ENCODE peak calls at places on chromosome 5, in eight cellular contexts. One of them, this sample, is unnamed.

GRCh38 chr5:142960309-142960696 is 190.1 kb downstream of the ARHGAP26 start:
- DNase-seq in cardiac fibroblast: peak
- DNase-seq in adipocyte: peak
- DNase-seq in brain microvascular endothelial cell: peak
- DNase-seq in AG09309: peak
- DNase-seq in uterus: no peak
- DNase-seq in tibial artery: no peak
- DNase-seq in CD8-positive, alpha-beta T cell: no peak
- DNase-seq in this sample: peak

GRCh38 chr5:157540707-157541451 is 34.7 kb downstream of the ADAM19 start:
- DNase-seq in cardiac fibroblast: peak
- DNase-seq in adipocyte: peak
- DNase-seq in brain microvascular endothelial cell: peak
- DNase-seq in AG09309: no peak
- DNase-seq in uterus: peak
- DNase-seq in tibial artery: peak
- DNase-seq in CD8-positive, alpha-beta T cell: no peak
- DNase-seq in this sample: peak

GRCh38 chr5:73945505-73945904 is 319.5 kb downstream of the ARHGEF28 start:
- DNase-seq in cardiac fibroblast: no peak
- DNase-seq in adipocyte: no peak
- DNase-seq in brain microvascular endothelial cell: no peak
- DNase-seq in AG09309: no peak
- DNase-seq in uterus: no peak
- DNase-seq in tibial artery: no peak
- DNase-seq in CD8-positive, alpha-beta T cell: no peak
- DNase-seq in this sample: no peak

GRCh38 chr5:131457193-131457592 is 177.8 kb downstream of the RAPGEF6 start:
- DNase-seq in cardiac fibroblast: no peak
- DNase-seq in adipocyte: no peak
- DNase-seq in brain microvascular endothelial cell: no peak
- DNase-seq in AG09309: no peak
- DNase-seq in uterus: no peak
- DNase-seq in tibial artery: no peak
- DNase-seq in CD8-positive, alpha-beta T cell: no peak
- DNase-seq in this sample: no peak

GRCh38 chr5:59786271-59786805 is 107.2 kb downstream of the PDE4D start:
- DNase-seq in cardiac fibroblast: peak
- DNase-seq in adipocyte: peak
- DNase-seq in brain microvascular endothelial cell: peak
- DNase-seq in AG09309: peak
- DNase-seq in uterus: peak
- DNase-seq in tibial artery: no peak
- DNase-seq in CD8-positive, alpha-beta T cell: no peak
- DNase-seq in this sample: peak

GRCh38 chr5:123945548-123945947 is 433.6 kb downstream of the CSNK1G3 start:
- DNase-seq in cardiac fibroblast: no peak
- DNase-seq in adipocyte: no peak
- DNase-seq in brain microvascular endothelial cell: no peak
- DNase-seq in AG09309: no peak
- DNase-seq in uterus: no peak
- DNase-seq in tibial artery: no peak
- DNase-seq in CD8-positive, alpha-beta T cell: no peak
- DNase-seq in this sample: no peak

GRCh38 chr5:122142480-122142879 is 13.1 kb downstream of the ZNF474 start:
- DNase-seq in cardiac fibroblast: peak
- DNase-seq in adipocyte: peak
- DNase-seq in brain microvascular endothelial cell: peak
- DNase-seq in AG09309: no peak
- DNase-seq in uterus: no peak
- DNase-seq in tibial artery: no peak
- DNase-seq in CD8-positive, alpha-beta T cell: no peak
- DNase-seq in this sample: peak

GRCh38 chr5:68920888-68921287 is 172.9 kb upstream of the SLC30A5 start:
- DNase-seq in cardiac fibroblast: no peak
- DNase-seq in adipocyte: no peak
- DNase-seq in brain microvascular endothelial cell: no peak
- DNase-seq in AG09309: no peak
- DNase-seq in uterus: no peak
- DNase-seq in tibial artery: no peak
- DNase-seq in CD8-positive, alpha-beta T cell: no peak
- DNase-seq in this sample: no peak

GRCh38 chr5:82367930-82368329 is 89.8 kb upstream of the RPS23 start:
- DNase-seq in cardiac fibroblast: no peak
- DNase-seq in adipocyte: no peak
- DNase-seq in brain microvascular endothelial cell: no peak
- DNase-seq in AG09309: no peak
- DNase-seq in uterus: no peak
- DNase-seq in tibial artery: no peak
- DNase-seq in CD8-positive, alpha-beta T cell: no peak
- DNase-seq in this sample: no peak

DNA sequence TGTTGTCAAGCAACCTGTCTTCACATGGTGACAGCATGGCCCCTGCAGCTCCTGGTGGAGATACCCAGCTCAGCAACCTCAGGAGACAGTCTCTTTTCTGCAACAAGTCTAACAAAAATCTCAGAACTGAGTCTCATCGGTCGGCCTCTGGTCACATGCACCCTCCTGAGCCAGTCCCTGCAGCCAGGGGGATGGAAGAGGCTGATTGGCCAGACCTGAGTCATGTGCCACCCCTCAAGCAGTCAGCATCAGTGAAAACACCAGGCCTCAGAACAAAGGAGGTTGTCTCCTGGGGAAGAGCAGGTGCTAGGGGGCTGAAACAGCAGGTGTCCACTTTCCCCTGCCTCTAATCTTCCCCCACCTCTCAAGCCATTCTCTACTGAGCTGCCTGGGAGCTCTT is 54.4 kb downstream of the SMIM23 start:
- DNase-seq in cardiac fibroblast: no peak
- DNase-seq in adipocyte: no peak
- DNase-seq in brain microvascular endothelial cell: no peak
- DNase-seq in AG09309: no peak
- DNase-seq in uterus: no peak
- DNase-seq in tibial artery: no peak
- DNase-seq in CD8-positive, alpha-beta T cell: no peak
- DNase-seq in this sample: no peak
- H3K4me3 ChIP-seq in cardiac fibroblast: no peak
- H3K4me3 ChIP-seq in adipocyte: no peak
- H3K4me3 ChIP-seq in brain microvascular endothelial cell: no peak
- H3K4me3 ChIP-seq in AG09309: no peak
- H3K4me3 ChIP-seq in uterus: no peak
- H3K4me3 ChIP-seq in tibial artery: no peak
- H3K4me3 ChIP-seq in CD8-positive, alpha-beta T cell: no peak
- H3K4me3 ChIP-seq in this sample: no peak

DNA sequence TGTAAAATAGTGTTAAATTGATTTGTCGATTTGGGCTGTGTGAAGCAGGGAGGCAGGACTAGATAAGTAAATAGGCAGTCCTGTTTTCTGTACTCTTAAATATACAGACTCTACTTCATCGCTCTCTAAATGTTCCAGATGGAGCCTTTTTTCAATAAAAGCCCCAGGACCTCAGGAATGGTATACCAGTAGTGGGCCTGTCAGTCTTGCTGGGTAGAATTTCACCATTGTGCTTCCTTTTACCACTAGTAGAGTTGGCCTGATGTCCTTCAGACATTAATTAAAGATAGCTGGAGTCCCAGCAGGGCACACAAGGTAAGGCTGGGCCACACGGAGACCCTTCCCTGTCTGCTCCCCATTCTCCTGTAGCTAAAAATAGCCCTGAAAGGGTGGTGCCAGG is 6.0 kb downstream of the SNX18 start:
- DNase-seq in cardiac fibroblast: no peak
- DNase-seq in adipocyte: peak
- DNase-seq in brain microvascular endothelial cell: no peak
- DNase-seq in AG09309: no peak
- DNase-seq in uterus: no peak
- DNase-seq in tibial artery: no peak
- DNase-seq in CD8-positive, alpha-beta T cell: no peak
- DNase-seq in this sample: no peak
- H3K4me3 ChIP-seq in cardiac fibroblast: no peak
- H3K4me3 ChIP-seq in adipocyte: peak
- H3K4me3 ChIP-seq in brain microvascular endothelial cell: no peak
- H3K4me3 ChIP-seq in AG09309: no peak
- H3K4me3 ChIP-seq in uterus: no peak
- H3K4me3 ChIP-seq in tibial artery: peak
- H3K4me3 ChIP-seq in CD8-positive, alpha-beta T cell: no peak
- H3K4me3 ChIP-seq in this sample: no peak

GRCh38 chr5:125476888-125477585 is 730.6 kb upstream of the ZNF608 start:
- DNase-seq in cardiac fibroblast: peak
- DNase-seq in adipocyte: peak
- DNase-seq in brain microvascular endothelial cell: no peak
- DNase-seq in AG09309: no peak
- DNase-seq in uterus: no peak
- DNase-seq in tibial artery: no peak
- DNase-seq in CD8-positive, alpha-beta T cell: no peak
- DNase-seq in this sample: peak
- H3K4me3 ChIP-seq in cardiac fibroblast: no peak
- H3K4me3 ChIP-seq in adipocyte: no peak
- H3K4me3 ChIP-seq in brain microvascular endothelial cell: no peak
- H3K4me3 ChIP-seq in AG09309: no peak
- H3K4me3 ChIP-seq in uterus: no peak
- H3K4me3 ChIP-seq in tibial artery: no peak
- H3K4me3 ChIP-seq in CD8-positive, alpha-beta T cell: no peak
- H3K4me3 ChIP-seq in this sample: no peak

GRCh38 chr5:112163435-112163834 is 255.6 kb downstream of the EPB41L4A start:
- DNase-seq in cardiac fibroblast: no peak
- DNase-seq in adipocyte: no peak
- DNase-seq in brain microvascular endothelial cell: no peak
- DNase-seq in AG09309: no peak
- DNase-seq in uterus: no peak
- DNase-seq in tibial artery: no peak
- DNase-seq in CD8-positive, alpha-beta T cell: no peak
- DNase-seq in this sample: no peak
- H3K4me3 ChIP-seq in cardiac fibroblast: no peak
- H3K4me3 ChIP-seq in adipocyte: no peak
- H3K4me3 ChIP-seq in brain microvascular endothelial cell: no peak
- H3K4me3 ChIP-seq in AG09309: no peak
- H3K4me3 ChIP-seq in uterus: no peak
- H3K4me3 ChIP-seq in tibial artery: no peak
- H3K4me3 ChIP-seq in CD8-positive, alpha-beta T cell: no peak
- H3K4me3 ChIP-seq in this sample: no peak